ENCODE peak calls at places on chromosomes 11 and 22, in five cellular contexts. H, N, A, G and S are unnamed samples.

GRCh38 chr22:31646186-31647019 is 15.6 kb downstream of the PISD start:
- DNase-seq in A (peak), G (no peak), N (no peak), H (no peak), S (peak)

GRCh38 chr11:118051136-118051610 is 25.7 kb upstream of the TMPRSS4 start:
- DNase-seq in G (no peak), N (no peak), A (no peak), H (no peak), S (no peak)

GRCh38 chr22:24200616-24201212 is 19.4 kb downstream of the SUSD2 start:
- DNase-seq in H (no peak), G (no peak), A (peak), N (no peak), S (peak)

GRCh38 chr11:72058416-72059034 is 21.8 kb downstream of the NUMA1 start:
- DNase-seq in A (peak), G (no peak), N (no peak), H (no peak), S (no peak)

GRCh38 chr22:35984183-35984710 is 44.4 kb downstream of the RBFOX2 start:
- DNase-seq in G (no peak), A (no peak), H (no peak), N (no peak), S (no peak)

GRCh38 chr11:33178443-33179154 is 17.3 kb upstream of the CSTF3 start:
- DNase-seq in N (no peak), G (no peak), H (no peak), A (no peak), S (no peak)

GRCh38 chr11:120839846-120840402 is 184.0 kb upstream of the TBCEL start:
- DNase-seq in A (no peak), G (no peak), N (no peak), H (no peak), S (no peak)

GRCh38 chr11:70595452-70595851 is 197.1 kb downstream of the CTTN start:
- DNase-seq in G (no peak), H (no peak), N (no peak), A (no peak), S (no peak)

GRCh38 chr11:62399172-62399867 is 19.5 kb upstream of the SCGB1A1 start:
- DNase-seq in H (no peak), G (no peak), N (no peak), A (no peak), S (peak)

GRCh38 chr22:43462701-43463100 is 50.9 kb downstream of the MPPED1 start:
- DNase-seq in N (no peak), H (no peak), A (no peak), G (no peak), S (no peak)

GRCh38 chr22:47634342-47634741 is 871.9 kb downstream of the TBC1D22A start:
- DNase-seq in N (no peak), H (no peak), G (no peak), A (no peak), S (no peak)

GRCh38 chr22:42655693-42656092 is 6.5 kb upstream of the CYB5R3 start:
- DNase-seq in N (no peak), A (no peak), H (no peak), G (no peak), S (no peak)

GRCh38 chr11:1152316-1153104 is 5.2 kb upstream of the MUC5AC start:
- DNase-seq in N (no peak), H (no peak), G (no peak), A (peak), S (peak)

GRCh38 chr11:102882389-102883024 is 7.7 kb upstream of the MMP12 start:
- DNase-seq in A (peak), G (no peak), N (no peak), H (no peak), S (peak)

GRCh38 chr22:37162221-37163095 is 12.7 kb upstream of the IL2RB start:
- DNase-seq in A (peak), N (peak), G (no peak), H (no peak), S (no peak)

GRCh38 chr11:2093575-2094353 is 45.4 kb downstream of the IGF2 start:
- DNase-seq in A (no peak), N (no peak), G (no peak), H (no peak), S (peak)

GRCh38 chr11:93122535-93122934 is 75.3 kb downstream of the SLC36A4 start:
- DNase-seq in N (no peak), G (no peak), H (no peak), A (no peak), S (no peak)

GRCh38 chr11:90349741-90350140 is 126.9 kb upstream of the CHORDC1 start:
- DNase-seq in H (no peak), A (no peak), G (no peak), N (no peak), S (no peak)

GRCh38 chr11:103608566-103608965 is 427.9 kb upstream of the DDI1 start:
- DNase-seq in G (no peak), N (no peak), H (no peak), A (peak), S (peak)

GRCh38 chr11:78224506-78224905 is 35.8 kb downstream of the USP35 start:
- DNase-seq in H (no peak), G (no peak), A (no peak), N (no peak), S (no peak)

GRCh38 chr11:112968988-112969714 is 7.9 kb downstream of the NCAM1 start:
- DNase-seq in N (no peak), A (no peak), H (no peak), G (no peak), S (peak)